ENCODE peak calls at places on chromosomes 7 and 10, in six cellular contexts. F is fibroblast of pulmonary artery; T is mesothelial cell of epicardium; P is MCF 10A; R is dorsolateral prefrontal cortex; C is CD4-positive, alpha-beta T cell. U is an unnamed sample.

GRCh38 chr10:101301111-101301731 is 52.7 kb upstream of the BTRC start:
- DNase-seq in T (no peak), F (peak), R (no peak), P (peak), C (no peak), U (no peak)

GRCh38 chr10:68720793-68721672 is at the start of gene CCAR1:
- DNase-seq in T (peak), F (peak), C (peak), P (peak), R (peak), U (peak)

GRCh38 chr10:96229568-96230030 is 41.8 kb downstream of the BLNK start:
- DNase-seq in R (peak), F (peak), T (peak), C (peak), P (peak), U (peak)

GRCh38 chr7:155938129-155938528 is 125.9 kb upstream of the SHH start:
- DNase-seq in T (no peak), F (no peak), C (no peak), P (no peak), R (no peak), U (no peak)

GRCh38 chr10:124001391-124002260 is 91.8 kb downstream of the CHST15 start:
- DNase-seq in C (no peak), P (no peak), R (no peak), F (no peak), T (peak), U (no peak)

GRCh38 chr10:11146402-11147171 is 128.9 kb downstream of the CELF2 start:
- DNase-seq in T (no peak), R (no peak), P (no peak), C (no peak), F (peak), U (no peak)

GRCh38 chr10:119502214-119502613 is 40.3 kb downstream of the RGS10 start:
- DNase-seq in R (no peak), F (no peak), C (peak), P (no peak), T (no peak), U (no peak)

GRCh38 chr7:1137517-1138167 is 22.4 kb downstream of the ZFAND2A start:
- DNase-seq in T (no peak), C (no peak), P (no peak), F (no peak), R (no peak), U (no peak)

GRCh38 chr7:85070967-85071628 is 115.8 kb downstream of the SEMA3D start:
- DNase-seq in R (no peak), T (no peak), P (no peak), F (peak), C (no peak), U (no peak)
- TF ChIP-seq CTCF in R (no peak), T (no peak), P (no peak), F (no peak), C (no peak), U (no peak)

GRCh38 chr7:121337398-121337797 is 8.6 kb downstream of the WNT16 start:
- DNase-seq in P (peak), C (no peak), T (no peak), F (peak), R (no peak), U (no peak)
- TF ChIP-seq CTCF in P (no peak), C (no peak), T (no peak), F (peak), R (no peak), U (no peak)

GRCh38 chr7:141646826-141647480 is 55.0 kb downstream of the DENND11 start:
- DNase-seq in R (no peak), P (no peak), C (no peak), F (peak), T (no peak), U (no peak)

GRCh38 chr7:141640239-141640840 is 61.6 kb downstream of the DENND11 start:
- DNase-seq in P (no peak), F (no peak), C (no peak), R (no peak), T (no peak), U (no peak)

GRCh38 chr7:141645188-141645587 is 56.8 kb downstream of the DENND11 start:
- DNase-seq in P (no peak), F (no peak), C (no peak), T (no peak), R (no peak), U (no peak)

DNA sequence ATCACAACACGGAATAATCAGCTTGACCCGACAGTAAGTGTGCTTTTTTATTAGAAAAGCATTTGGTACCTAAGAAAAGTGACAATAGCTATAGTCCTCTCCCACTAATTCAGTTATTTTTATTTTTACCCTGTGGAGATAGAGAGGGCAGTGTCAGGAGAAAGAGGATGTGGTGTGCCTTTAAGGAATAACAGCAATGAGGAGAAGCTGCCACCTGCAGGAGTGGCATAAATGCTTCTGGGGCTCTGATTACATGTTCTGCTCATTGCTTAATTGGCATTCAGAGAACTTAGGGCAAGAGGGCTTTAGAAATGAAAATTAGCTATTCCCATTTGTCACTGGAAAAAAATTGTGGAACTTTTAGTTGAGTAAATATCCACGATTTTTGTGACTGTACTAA is 60.1 kb downstream of the DENND11 start:
- DNase-seq in R (no peak), T (no peak), F (no peak), P (no peak), C (no peak), U (no peak)
- TF ChIP-seq CTCF in R (no peak), T (no peak), F (no peak), P (no peak), C (no peak), U (no peak)

GRCh38 chr7:142803901-142804300 is 33.1 kb downstream of the PRSS2 start:
- DNase-seq in P (no peak), R (no peak), C (no peak), T (no peak), F (no peak), U (no peak)
- TF ChIP-seq CTCF in P (no peak), R (no peak), C (no peak), T (no peak), F (no peak), U (no peak)

U was measured in progenitor cell of endocrine pancreas.